ENCODE peak calls at places on chromosomes 11 and 22, in six cellular contexts. Y, W, R, L, T and J are unnamed samples.
A peak's percentile ranks its signal among the peaks of the same experiment; 100 is the strongest.

GRCh38 chr11:78961186-78961782 is 386.6 kb upstream of the NARS2 start:
- DNase-seq in Y (peak; percentile 4), W (peak; percentile 20), R (no peak), L (no peak), T (no peak), J (peak; percentile 59)

GRCh38 chr22:46465793-46466192 is 71.6 kb downstream of the CELSR1 start:
- DNase-seq in Y (no peak), W (no peak), R (no peak), L (no peak), T (no peak), J (no peak)

GRCh38 chr22:29348956-29349355 is 33.5 kb upstream of the RASL10A start:
- DNase-seq in Y (no peak), W (no peak), R (no peak), L (no peak), T (no peak), J (no peak)

GRCh38 chr11:46378296-46378695 is 3.2 kb upstream of the MDK start:
- DNase-seq in Y (no peak), W (no peak), R (no peak), L (no peak), T (no peak), J (no peak)

GRCh38 chr11:110856993-110857812 is 145.0 kb upstream of the ARHGAP20 start:
- DNase-seq in Y (no peak), W (peak; percentile 66), R (no peak), L (no peak), T (no peak), J (no peak)

GRCh38 chr11:73028621-73029020 is 113.5 kb downstream of the FCHSD2 start:
- DNase-seq in Y (no peak), W (no peak), R (no peak), L (no peak), T (no peak), J (no peak)

GRCh38 chr11:45455536-45455935 is 169.4 kb upstream of the SYT13 start:
- DNase-seq in Y (no peak), W (no peak), R (no peak), L (no peak), T (no peak), J (no peak)

GRCh38 chr11:126544311-126545056 is 189.0 kb downstream of the ST3GAL4 start:
- DNase-seq in Y (no peak), W (peak; percentile 33), R (no peak), L (peak; percentile 22), T (no peak), J (peak; percentile 83)

GRCh38 chr11:134510171-134510570 is 98.1 kb upstream of the B3GAT1 start:
- DNase-seq in Y (no peak), W (no peak), R (no peak), L (no peak), T (no peak), J (no peak)

GRCh38 chr11:12677131-12677530 is 2.9 kb downstream of the TEAD1 start:
- DNase-seq in Y (peak; percentile 67), W (peak; percentile 46), R (no peak), L (no peak), T (no peak), J (peak; percentile 70)

GRCh38 chr11:120178441-120179070 is 32.3 kb upstream of the OAF start:
- DNase-seq in Y (peak; percentile 68), W (no peak), R (no peak), L (no peak), T (no peak), J (no peak)

GRCh38 chr22:39275814-39276443 is 31.1 kb upstream of the PDGFB start:
- DNase-seq in Y (no peak), W (no peak), R (no peak), L (no peak), T (no peak), J (no peak)

GRCh38 chr11:104694259-104695070 is 203.8 kb downstream of the CASP12 start:
- DNase-seq in Y (peak; percentile 80), W (peak; percentile 89), R (no peak), L (no peak), T (no peak), J (peak; percentile 86)

GRCh38 chr11:16225623-16226022 is 130.7 kb downstream of the SOX6 start:
- DNase-seq in Y (no peak), W (no peak), R (no peak), L (no peak), T (no peak), J (no peak)

GRCh38 chr11:108859510-108859909 is 194.6 kb downstream of the DDX10 start:
- DNase-seq in Y (no peak), W (no peak), R (no peak), L (no peak), T (no peak), J (peak; percentile 45)

GRCh38 chr11:108871152-108871551 is 206.3 kb downstream of the DDX10 start:
- DNase-seq in Y (peak; percentile 65), W (peak; percentile 78), R (no peak), L (peak; percentile 6), T (no peak), J (peak; percentile 83)

GRCh38 chr11:126491092-126491491 is 135.6 kb downstream of the ST3GAL4 start:
- DNase-seq in Y (no peak), W (no peak), R (no peak), L (no peak), T (no peak), J (no peak)

GRCh38 chr11:804599-804964 is 449 bp downstream of the PIDD1 start:
- DNase-seq in Y (no peak), W (no peak), R (no peak), L (no peak), T (no peak), J (no peak)

GRCh38 chr11:81569999-81570398 is 1163.7 kb downstream of the FAM181B start:
- DNase-seq in Y (no peak), W (no peak), R (no peak), L (no peak), T (no peak), J (no peak)

GRCh38 chr11:70860855-70861254 is 391.5 kb downstream of the SHANK2 start:
- DNase-seq in Y (no peak), W (no peak), R (no peak), L (no peak), T (no peak), J (no peak)

GRCh38 chr11:2347449-2347848 is 29.7 kb upstream of the CD81 start:
- DNase-seq in Y (no peak), W (no peak), R (no peak), L (no peak), T (no peak), J (no peak)

GRCh38 chr22:35580351-35581022 is 36.6 kb downstream of the MB start:
- DNase-seq in Y (no peak), W (no peak), R (no peak), L (no peak), T (no peak), J (no peak)

GRCh38 chr22:42114721-42115120 is 15.9 kb downstream of the CYP2D6 start:
- DNase-seq in Y (peak; percentile 24), W (peak; percentile 18), R (no peak), L (no peak), T (no peak), J (no peak)

GRCh38 chr22:46116491-46116958 is 33.8 kb upstream of the PPARA start:
- DNase-seq in Y (peak; percentile 86), W (peak; percentile 79), R (peak; percentile 82), L (peak; percentile 96), T (peak; percentile 53), J (peak; percentile 93)

GRCh38 chr11:1921576-1922141 is 2.2 kb downstream of the TNNT3 start:
- DNase-seq in Y (no peak), W (peak; percentile 18), R (no peak), L (peak; percentile 60), T (no peak), J (peak; percentile 17)

GRCh38 chr22:42635531-42635930 is 4.9 kb downstream of the ATP5MGL start:
- DNase-seq in Y (peak; percentile 96), W (peak; percentile 90), R (no peak), L (no peak), T (no peak), J (peak; percentile 94)

GRCh38 chr11:46493786-46494185 is 100.0 kb downstream of the AMBRA1 start:
- DNase-seq in Y (no peak), W (no peak), R (no peak), L (no peak), T (no peak), J (peak; percentile 25)